ENCODE peak calls at places on chromosomes 12 and 14, in seven cellular contexts. One of them, this sample, is unnamed. For H3K9me3 and H3K4me1, the result is how much of the 10 kb centered on the place peaks cover.

GRCh38 chr14:74907744-74908143 is 15.3 kb downstream of the RPS6KL1 start:
- DNase-seq in fibroblast of lung: no peak
- DNase-seq in DND-41: no peak
- DNase-seq in mammary epithelial cell: no peak
- DNase-seq in hepatocyte: no peak
- DNase-seq in GM23248: peak
- DNase-seq in GM12878: no peak
- DNase-seq in this sample: no peak

GRCh38 chr12:2284857-2285256 is 232.1 kb downstream of the CACNA1C start:
- DNase-seq in hepatocyte: peak
- DNase-seq in GM12878: no peak
- DNase-seq in fibroblast of lung: peak
- DNase-seq in GM23248: peak
- DNase-seq in DND-41: peak
- DNase-seq in mammary epithelial cell: peak
- DNase-seq in this sample: peak

GRCh38 chr14:98252819-98253218 is 1019.2 kb downstream of the BCL11B start:
- DNase-seq in fibroblast of lung: no peak
- DNase-seq in mammary epithelial cell: no peak
- DNase-seq in GM12878: no peak
- DNase-seq in hepatocyte: no peak
- DNase-seq in DND-41: no peak
- DNase-seq in GM23248: no peak
- DNase-seq in this sample: no peak

GRCh38 chr14:95185452-95186392 is 28.4 kb upstream of the DICER1 start:
- DNase-seq in GM23248: peak
- DNase-seq in hepatocyte: no peak
- DNase-seq in mammary epithelial cell: no peak
- DNase-seq in GM12878: no peak
- DNase-seq in fibroblast of lung: peak
- DNase-seq in DND-41: no peak
- DNase-seq in this sample: no peak

GRCh38 chr12:64625243-64626077 is 15.2 kb downstream of the RASSF3 start:
- DNase-seq in GM23248: peak
- DNase-seq in GM12878: peak
- DNase-seq in mammary epithelial cell: peak
- DNase-seq in DND-41: no peak
- DNase-seq in hepatocyte: peak
- DNase-seq in fibroblast of lung: peak
- DNase-seq in this sample: peak

GRCh38 chr14:99562848-99563748 is 40.9 kb downstream of the CCDC85C start:
- DNase-seq in fibroblast of lung: peak
- DNase-seq in GM23248: peak
- DNase-seq in hepatocyte: peak
- DNase-seq in mammary epithelial cell: peak
- DNase-seq in GM12878: no peak
- DNase-seq in DND-41: no peak
- DNase-seq in this sample: peak

GRCh38 chr14:74841230-74842207 is 34.4 kb downstream of the PROX2 start:
- DNase-seq in GM23248: no peak
- DNase-seq in DND-41: no peak
- DNase-seq in GM12878: peak
- DNase-seq in hepatocyte: no peak
- DNase-seq in mammary epithelial cell: no peak
- DNase-seq in fibroblast of lung: no peak
- DNase-seq in this sample: no peak

GRCh38 chr12:63898764-63899337 is 54.4 kb downstream of the SRGAP1 start:
- DNase-seq in hepatocyte: no peak
- DNase-seq in DND-41: no peak
- DNase-seq in GM23248: no peak
- DNase-seq in mammary epithelial cell: no peak
- DNase-seq in fibroblast of lung: no peak
- DNase-seq in GM12878: no peak
- DNase-seq in this sample: no peak

GRCh38 chr12:71354871-71355270 is 84.7 kb upstream of the LGR5 start:
- DNase-seq in DND-41: no peak
- DNase-seq in fibroblast of lung: no peak
- DNase-seq in GM12878: no peak
- DNase-seq in mammary epithelial cell: no peak
- DNase-seq in hepatocyte: no peak
- DNase-seq in GM23248: no peak
- DNase-seq in this sample: no peak

GRCh38 chr12:53657041-53657440 is 18.8 kb downstream of the ATP5MC2 start:
- DNase-seq in mammary epithelial cell: no peak
- DNase-seq in GM23248: no peak
- DNase-seq in fibroblast of lung: no peak
- DNase-seq in hepatocyte: no peak
- DNase-seq in GM12878: no peak
- DNase-seq in DND-41: no peak
- DNase-seq in this sample: no peak

GRCh38 chr12:56271031-56271430 is 4.3 kb downstream of the COQ10A start:
- DNase-seq in mammary epithelial cell: peak
- DNase-seq in DND-41: no peak
- DNase-seq in GM23248: peak
- DNase-seq in GM12878: no peak
- DNase-seq in fibroblast of lung: peak
- DNase-seq in hepatocyte: peak
- DNase-seq in this sample: peak

GRCh38 chr12:3453947-3454675 is 36.9 kb upstream of the PRMT8 start:
- DNase-seq in DND-41: peak
- DNase-seq in GM23248: peak
- DNase-seq in GM12878: no peak
- DNase-seq in hepatocyte: no peak
- DNase-seq in mammary epithelial cell: peak
- DNase-seq in fibroblast of lung: peak
- DNase-seq in this sample: peak

GRCh38 chr12:112997506-112997905 is 19.2 kb downstream of the OAS2 start:
- DNase-seq in GM12878: no peak
- DNase-seq in hepatocyte: no peak
- DNase-seq in DND-41: no peak
- DNase-seq in GM23248: no peak
- DNase-seq in fibroblast of lung: no peak
- DNase-seq in mammary epithelial cell: no peak
- DNase-seq in this sample: no peak

GRCh38 chr12:112992541-112993398 is 14.5 kb downstream of the OAS2 start:
- DNase-seq in GM23248: peak
- DNase-seq in GM12878: no peak
- DNase-seq in fibroblast of lung: peak
- DNase-seq in DND-41: peak
- DNase-seq in hepatocyte: peak
- DNase-seq in mammary epithelial cell: peak
- DNase-seq in this sample: peak

GRCh38 chr12:112996501-112996900 is 18.2 kb downstream of the OAS2 start:
- DNase-seq in DND-41: no peak
- DNase-seq in fibroblast of lung: no peak
- DNase-seq in GM23248: no peak
- DNase-seq in GM12878: no peak
- DNase-seq in mammary epithelial cell: no peak
- DNase-seq in hepatocyte: no peak
- DNase-seq in this sample: no peak

GRCh38 chr12:112998997-112999767 is 20.9 kb downstream of the OAS2 start:
- DNase-seq in fibroblast of lung: no peak
- DNase-seq in DND-41: no peak
- DNase-seq in GM23248: no peak
- DNase-seq in mammary epithelial cell: no peak
- DNase-seq in GM12878: no peak
- DNase-seq in hepatocyte: no peak
- DNase-seq in this sample: no peak

DNA sequence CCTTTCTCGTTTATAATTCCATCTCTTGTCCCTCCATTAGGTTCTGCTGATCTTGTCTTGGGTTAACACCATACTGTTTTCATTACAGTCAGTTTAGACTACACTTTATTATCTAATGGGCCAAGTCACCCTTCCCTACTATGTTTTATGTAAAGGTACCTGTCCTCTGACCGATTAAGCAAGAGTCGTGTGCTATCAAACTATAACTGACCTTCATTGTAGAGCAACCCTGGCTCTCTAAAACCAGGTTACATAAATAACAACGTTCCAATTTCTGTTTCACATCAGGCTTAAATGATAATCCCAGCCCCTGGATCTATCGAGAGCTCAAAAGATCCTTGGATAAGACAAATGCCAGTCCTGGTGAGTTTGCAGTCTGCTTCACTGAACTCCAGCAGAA is 16.7 kb downstream of the OAS2 start:
- DNase-seq in hepatocyte: no peak
- DNase-seq in DND-41: no peak
- DNase-seq in GM23248: no peak
- DNase-seq in fibroblast of lung: no peak
- DNase-seq in GM12878: no peak
- DNase-seq in mammary epithelial cell: no peak
- DNase-seq in this sample: no peak
- H3K9me3 ChIP-seq in hepatocyte: under half
- H3K9me3 ChIP-seq in DND-41: under half
- H3K9me3 ChIP-seq in GM23248: under half
- H3K9me3 ChIP-seq in fibroblast of lung: under half
- H3K9me3 ChIP-seq in GM12878: under half
- H3K9me3 ChIP-seq in mammary epithelial cell: under half
- H3K9me3 ChIP-seq in this sample: under half

DNA sequence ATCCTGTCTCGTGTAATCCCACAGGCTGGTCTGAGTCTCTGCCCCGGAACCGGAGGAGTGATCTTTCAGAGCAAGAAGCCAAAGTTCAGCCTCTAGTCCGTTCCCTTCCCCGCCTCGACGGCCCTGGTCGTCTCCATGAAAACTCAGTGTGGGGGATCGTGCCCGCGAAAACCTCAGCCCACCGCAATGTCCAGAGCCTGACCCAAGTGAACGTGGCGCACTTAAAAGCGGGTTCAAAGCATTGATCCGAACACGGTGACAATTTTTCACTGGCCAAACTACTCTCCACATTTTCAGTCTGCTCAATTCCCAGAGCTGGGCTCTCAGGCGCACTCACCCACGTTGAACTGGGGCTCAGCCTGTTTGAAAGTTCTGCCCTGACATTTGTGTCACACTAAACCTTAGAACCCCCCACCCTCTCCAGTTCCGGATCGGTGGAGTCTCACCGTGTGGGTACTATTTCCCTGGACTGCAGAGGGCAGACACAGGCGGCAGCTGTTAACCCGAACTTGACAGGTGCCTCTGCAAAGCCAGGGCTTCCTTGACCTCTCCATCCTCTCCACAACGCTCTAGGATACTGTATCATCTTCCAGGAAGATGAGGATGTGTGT is 883 bp upstream of the PRICKLE1 start:
- DNase-seq in mammary epithelial cell: peak
- DNase-seq in GM12878: no peak
- DNase-seq in DND-41: no peak
- DNase-seq in GM23248: peak
- DNase-seq in hepatocyte: peak
- DNase-seq in fibroblast of lung: peak
- DNase-seq in this sample: peak
- TF ChIP-seq EZH2 in mammary epithelial cell: no peak
- TF ChIP-seq EZH2 in GM12878: no peak
- TF ChIP-seq EZH2 in DND-41: no peak
- TF ChIP-seq EZH2 in GM23248: no peak
- TF ChIP-seq EZH2 in hepatocyte: no peak
- TF ChIP-seq EZH2 in fibroblast of lung: peak
- TF ChIP-seq EZH2 in this sample: no peak

GRCh38 chr14:92677955-92678354 is 70.5 kb downstream of the LGMN start:
- DNase-seq in mammary epithelial cell: no peak
- DNase-seq in fibroblast of lung: no peak
- DNase-seq in hepatocyte: no peak
- DNase-seq in GM23248: no peak
- DNase-seq in DND-41: no peak
- DNase-seq in GM12878: no peak
- DNase-seq in this sample: no peak

GRCh38 chr14:92680781-92681650 is 67.4 kb downstream of the LGMN start:
- DNase-seq in DND-41: peak
- DNase-seq in hepatocyte: peak
- DNase-seq in mammary epithelial cell: peak
- DNase-seq in GM12878: no peak
- DNase-seq in GM23248: peak
- DNase-seq in fibroblast of lung: peak
- DNase-seq in this sample: peak

GRCh38 chr14:92678766-92679165 is 69.7 kb downstream of the LGMN start:
- DNase-seq in GM12878: no peak
- DNase-seq in fibroblast of lung: no peak
- DNase-seq in DND-41: no peak
- DNase-seq in GM23248: no peak
- DNase-seq in mammary epithelial cell: no peak
- DNase-seq in hepatocyte: no peak
- DNase-seq in this sample: no peak

GRCh38 chr14:92677087-92677668 is 71.2 kb downstream of the LGMN start:
- DNase-seq in fibroblast of lung: no peak
- DNase-seq in DND-41: no peak
- DNase-seq in mammary epithelial cell: no peak
- DNase-seq in hepatocyte: no peak
- DNase-seq in GM23248: no peak
- DNase-seq in GM12878: peak
- DNase-seq in this sample: no peak

GRCh38 chr14:92679246-92679645 is 69.2 kb downstream of the LGMN start:
- DNase-seq in DND-41: no peak
- DNase-seq in mammary epithelial cell: no peak
- DNase-seq in GM12878: no peak
- DNase-seq in GM23248: no peak
- DNase-seq in fibroblast of lung: no peak
- DNase-seq in hepatocyte: no peak
- DNase-seq in this sample: no peak
- H3K4me1 ChIP-seq in DND-41: under half
- H3K4me1 ChIP-seq in mammary epithelial cell: under half
- H3K4me1 ChIP-seq in GM12878: under half
- H3K4me1 ChIP-seq in GM23248: under half
- H3K4me1 ChIP-seq in fibroblast of lung: under half
- H3K4me1 ChIP-seq in hepatocyte: under half
- H3K4me1 ChIP-seq in this sample: under half

GRCh38 chr14:82438416-82438815 is 904.8 kb upstream of the SEL1L start:
- DNase-seq in DND-41: no peak
- DNase-seq in hepatocyte: no peak
- DNase-seq in GM23248: no peak
- DNase-seq in mammary epithelial cell: no peak
- DNase-seq in GM12878: no peak
- DNase-seq in fibroblast of lung: no peak
- DNase-seq in this sample: no peak
- H3K9me3 ChIP-seq in DND-41: under half
- H3K9me3 ChIP-seq in hepatocyte: under half
- H3K9me3 ChIP-seq in GM23248: under half
- H3K9me3 ChIP-seq in mammary epithelial cell: under half
- H3K9me3 ChIP-seq in GM12878: under half
- H3K9me3 ChIP-seq in fibroblast of lung: under half
- H3K9me3 ChIP-seq in this sample: under half

GRCh38 chr12:47080725-47081502 is 1.2 kb upstream of the AMIGO2 start:
- DNase-seq in mammary epithelial cell: peak
- DNase-seq in GM23248: peak
- DNase-seq in hepatocyte: peak
- DNase-seq in DND-41: no peak
- DNase-seq in GM12878: no peak
- DNase-seq in fibroblast of lung: peak
- DNase-seq in this sample: peak
- TF ChIP-seq EZH2 in mammary epithelial cell: no peak
- TF ChIP-seq EZH2 in GM23248: no peak
- TF ChIP-seq EZH2 in hepatocyte: no peak
- TF ChIP-seq EZH2 in DND-41: no peak
- TF ChIP-seq EZH2 in GM12878: no peak
- TF ChIP-seq EZH2 in fibroblast of lung: no peak
- TF ChIP-seq EZH2 in this sample: no peak